ENCODE peak calls at places on chromosome 10, in seven cellular contexts. E is tibial artery; F is fibroblast of lung; T is left lung; P is heart left ventricle; Z is Panc1; Q is CD8-positive, alpha-beta memory T cell. V is an unnamed sample. For H3K36me3 and H3K27me3, the result is how much of the 10 kb centered on the place peaks cover.

GRCh38 chr10:89301721-89302445 is at the start of gene IFIT2:
- DNase-seq in E (peak), F (peak), T (no peak), P (peak), Z (peak), Q (no peak), V (no peak)

GRCh38 chr10:75115137-75115536 is 3.7 kb downstream of the SAMD8 start:
- DNase-seq in E (no peak), F (peak), T (no peak), P (no peak), Z (no peak), Q (no peak), V (no peak)

GRCh38 chr10:22341190-22341935 is 3.9 kb upstream of the SPAG6 start:
- DNase-seq in E (no peak), F (peak), T (no peak), P (no peak), Z (no peak), Q (no peak), V (peak)

GRCh38 chr10:77554996-77555397 is 82.6 kb downstream of the KCNMA1 start:
- DNase-seq in E (peak), F (peak), T (peak), P (no peak), Z (no peak), Q (no peak), V (no peak)

GRCh38 chr10:114394531-114394930 is 9.8 kb downstream of the AFAP1L2 start:
- DNase-seq in E (no peak), F (no peak), T (no peak), P (no peak), Z (no peak), Q (no peak), V (no peak)

GRCh38 chr10:22026287-22026686 is 22.8 kb upstream of the DNAJC1 start:
- DNase-seq in E (no peak), F (no peak), T (no peak), P (no peak), Z (no peak), Q (no peak), V (no peak)

GRCh38 chr10:14658331-14659122 is 116.2 kb downstream of the FAM107B start:
- DNase-seq in E (no peak), F (peak), T (no peak), P (no peak), Z (peak), Q (no peak), V (no peak)

GRCh38 chr10:3750884-3751283 is 34.1 kb downstream of the KLF6 start:
- DNase-seq in E (no peak), F (no peak), T (no peak), P (no peak), Z (no peak), Q (no peak), V (no peak)

GRCh38 chr10:102611514-102612095 is 32.7 kb upstream of the TRIM8 start:
- DNase-seq in E (no peak), F (no peak), T (no peak), P (no peak), Z (no peak), Q (no peak), V (no peak)

GRCh38 chr10:131891196-131891928 is 9.4 kb upstream of the PPP2R2D start:
- DNase-seq in E (no peak), F (no peak), T (no peak), P (no peak), Z (no peak), Q (no peak), V (no peak)

GRCh38 chr10:3491571-3491970 is 293.4 kb downstream of the KLF6 start:
- DNase-seq in E (no peak), F (no peak), T (no peak), P (no peak), Z (no peak), Q (no peak), V (no peak)

GRCh38 chr10:42790835-42791234 is 8.2 kb downstream of the BMS1 start:
- DNase-seq in E (no peak), F (no peak), T (no peak), P (no peak), Z (no peak), Q (no peak), V (no peak)

GRCh38 chr10:93337309-93337721 is 144.8 kb downstream of the MYOF start:
- DNase-seq in E (no peak), F (no peak), T (no peak), P (no peak), Z (no peak), Q (no peak), V (no peak)

GRCh38 chr10:93746844-93747284 is 10.9 kb upstream of the LGI1 start:
- DNase-seq in E (peak), F (peak), T (no peak), P (no peak), Z (peak), Q (no peak), V (no peak)

GRCh38 chr10:114393886-114394285 is 10.4 kb downstream of the AFAP1L2 start:
- DNase-seq in E (no peak), F (no peak), T (no peak), P (no peak), Z (no peak), Q (no peak), V (no peak)

GRCh38 chr10:58972576-58973234 is 203.7 kb upstream of the PHYHIPL start:
- DNase-seq in E (no peak), F (no peak), T (no peak), P (no peak), Z (no peak), Q (no peak), V (no peak)

GRCh38 chr10:49360271-49361177 is 35.4 kb downstream of the DRGX start:
- DNase-seq in E (no peak), F (no peak), T (no peak), P (peak), Z (no peak), Q (no peak), V (no peak)

GRCh38 chr10:132942101-132942739 is at the start of gene CFAP46:
- DNase-seq in E (no peak), F (peak), T (peak), P (peak), Z (no peak), Q (no peak), V (peak)

GRCh38 chr10:4109469-4109868 is 324.5 kb upstream of the KLF6 start:
- DNase-seq in E (no peak), F (peak), T (no peak), P (no peak), Z (no peak), Q (no peak), V (no peak)

GRCh38 chr10:20006169-20006870 is 190.1 kb downstream of the PLXDC2 start:
- DNase-seq in E (no peak), F (peak), T (no peak), P (no peak), Z (no peak), Q (no peak), V (no peak)

GRCh38 chr10:70805619-70806215 is 10.0 kb upstream of the SGPL1 start:
- DNase-seq in E (no peak), F (no peak), T (no peak), P (no peak), Z (no peak), Q (no peak), V (no peak)

GRCh38 chr10:3169271-3169670 is 3.3 kb downstream of the PITRM1 start:
- DNase-seq in E (no peak), F (no peak), T (no peak), P (no peak), Z (no peak), Q (no peak), V (no peak)

DNA sequence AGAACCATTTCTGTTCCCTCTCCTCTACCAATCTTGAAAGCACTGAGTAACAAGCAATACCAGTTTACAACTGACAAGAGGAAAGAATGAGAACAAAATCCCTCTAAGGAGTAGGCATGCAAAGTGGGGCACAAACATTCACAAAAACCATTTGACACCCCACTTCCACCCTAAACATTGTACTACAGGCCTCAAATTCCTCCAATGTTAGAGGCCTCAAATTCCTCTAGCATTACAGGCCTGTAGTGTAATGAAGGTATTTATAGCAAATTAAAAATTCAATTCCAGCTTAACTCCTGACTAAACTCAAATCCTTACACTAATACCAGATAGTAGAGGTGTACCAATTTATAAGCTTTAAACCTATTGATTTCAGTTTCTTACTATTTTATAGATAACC is 85.4 kb downstream of the SIRT1 start:
- DNase-seq in E (no peak), F (no peak), T (no peak), P (no peak), Z (no peak), Q (no peak), V (no peak)
- H3K36me3 ChIP-seq in E (under half), F (under half), T (half or more), P (under half), Z (under half), Q (under half), V (under half)

DNA sequence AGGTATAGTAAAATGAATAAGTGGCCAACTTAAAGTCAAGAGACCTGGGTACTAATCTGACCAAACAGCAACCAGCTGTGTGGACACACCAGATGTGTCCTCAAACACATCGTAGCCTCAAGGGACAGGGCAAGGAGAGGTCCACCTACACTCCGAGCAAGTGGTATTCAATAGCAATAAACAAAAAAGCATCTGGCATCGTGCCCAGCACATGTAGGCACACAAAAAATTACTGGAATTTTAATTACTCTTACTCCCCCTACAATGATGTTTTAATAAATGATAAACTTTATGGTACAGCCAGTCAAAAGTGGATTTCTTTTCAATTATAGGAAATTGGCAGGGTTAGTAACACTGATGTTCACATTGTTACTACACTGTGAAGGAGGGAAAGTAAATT is 3.5 kb upstream of the RGS10 start:
- DNase-seq in E (no peak), F (no peak), T (no peak), P (no peak), Z (no peak), Q (no peak), V (no peak)
- H3K27me3 ChIP-seq in E (under half), F (under half), T (under half), P (under half), Z (under half), Q (under half), V (under half)

DNA sequence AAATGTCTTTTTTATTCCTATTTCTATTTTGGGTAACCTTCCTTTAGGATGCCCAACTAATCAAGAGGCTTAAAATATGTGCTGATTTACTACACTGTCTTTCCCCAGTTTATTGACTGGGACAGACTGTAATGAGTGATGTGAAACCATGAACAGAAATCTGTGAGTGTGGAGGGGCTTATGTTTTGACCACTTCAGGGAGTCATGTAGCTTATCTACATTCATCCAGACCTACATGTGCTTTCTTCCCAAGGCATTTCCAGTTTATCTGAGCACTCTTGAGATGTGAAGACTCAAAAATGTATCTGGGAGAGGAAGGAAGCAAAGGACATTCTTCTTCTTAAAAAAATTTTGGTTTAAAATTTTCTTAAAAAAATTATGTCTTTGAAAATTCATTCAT is 45.2 kb downstream of the STAM start:
- DNase-seq in E (no peak), F (no peak), T (no peak), P (no peak), Z (no peak), Q (no peak), V (no peak)
- H3K36me3 ChIP-seq in E (under half), F (under half), T (under half), P (under half), Z (under half), Q (under half), V (under half)

DNA sequence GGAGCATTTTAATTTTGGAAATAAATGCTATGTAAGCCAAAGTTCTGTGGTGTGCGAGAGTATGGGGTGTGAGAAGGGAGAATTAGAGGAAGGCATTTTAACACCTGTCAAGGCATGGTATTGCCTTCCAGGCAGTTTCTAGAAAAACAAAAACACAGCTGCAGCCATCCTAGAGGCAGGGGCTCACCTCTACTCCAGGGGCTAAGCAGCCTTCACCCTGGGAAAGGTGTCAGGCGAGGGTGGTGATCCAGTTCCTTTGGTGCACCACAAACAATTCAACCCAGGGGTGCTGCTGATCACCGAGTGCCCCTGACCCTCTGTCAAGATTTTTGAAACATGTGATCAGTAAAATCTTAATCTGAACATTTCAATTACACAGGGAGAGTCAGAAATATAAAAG is 59.2 kb upstream of the GPR26 start:
- DNase-seq in E (no peak), F (no peak), T (no peak), P (no peak), Z (no peak), Q (no peak), V (no peak)
- H3K27me3 ChIP-seq in E (under half), F (under half), T (under half), P (under half), Z (under half), Q (under half), V (under half)

V was measured in psoas muscle.